ENCODE peak calls at places on chromosomes 7 and 10, in seven cellular contexts. One of them, this sample, is unnamed.

GRCh38 chr7:51035696-51036095 is 253.0 kb upstream of the GRB10 start:
- DNase-seq in nephron progenitor cell: no peak
- DNase-seq in RPMI7951: no peak
- DNase-seq in smooth muscle cell of the brain vasculature: no peak
- DNase-seq in lung microvascular endothelial cell: no peak
- DNase-seq in fibroblast of mammary gland: no peak
- DNase-seq in SHP77: no peak
- DNase-seq in this sample: no peak

GRCh38 chr10:118918689-118919088 is 110.8 kb upstream of the NANOS1 start:
- DNase-seq in nephron progenitor cell: no peak
- DNase-seq in RPMI7951: no peak
- DNase-seq in smooth muscle cell of the brain vasculature: no peak
- DNase-seq in lung microvascular endothelial cell: no peak
- DNase-seq in fibroblast of mammary gland: peak
- DNase-seq in SHP77: no peak
- DNase-seq in this sample: no peak

GRCh38 chr7:26376208-26376917 is 84.7 kb downstream of the SNX10 start:
- DNase-seq in nephron progenitor cell: peak
- DNase-seq in RPMI7951: no peak
- DNase-seq in smooth muscle cell of the brain vasculature: no peak
- DNase-seq in lung microvascular endothelial cell: peak
- DNase-seq in fibroblast of mammary gland: no peak
- DNase-seq in SHP77: peak
- DNase-seq in this sample: no peak

GRCh38 chr7:130149575-130150139 is 55.5 kb downstream of the TMEM209 start:
- DNase-seq in nephron progenitor cell: no peak
- DNase-seq in RPMI7951: no peak
- DNase-seq in smooth muscle cell of the brain vasculature: no peak
- DNase-seq in lung microvascular endothelial cell: no peak
- DNase-seq in fibroblast of mammary gland: no peak
- DNase-seq in SHP77: peak
- DNase-seq in this sample: no peak

GRCh38 chr10:107813396-107813795 is 648.9 kb upstream of the SORCS1 start:
- DNase-seq in nephron progenitor cell: no peak
- DNase-seq in RPMI7951: no peak
- DNase-seq in smooth muscle cell of the brain vasculature: no peak
- DNase-seq in lung microvascular endothelial cell: no peak
- DNase-seq in fibroblast of mammary gland: no peak
- DNase-seq in SHP77: no peak
- DNase-seq in this sample: no peak

GRCh38 chr10:110914411-110914810 is 4.6 kb downstream of the BBIP1 start:
- DNase-seq in nephron progenitor cell: no peak
- DNase-seq in RPMI7951: no peak
- DNase-seq in smooth muscle cell of the brain vasculature: no peak
- DNase-seq in lung microvascular endothelial cell: no peak
- DNase-seq in fibroblast of mammary gland: peak
- DNase-seq in SHP77: no peak
- DNase-seq in this sample: no peak

GRCh38 chr10:113922787-113923570 is 68.5 kb downstream of the NHLRC2 start:
- DNase-seq in nephron progenitor cell: no peak
- DNase-seq in RPMI7951: no peak
- DNase-seq in smooth muscle cell of the brain vasculature: no peak
- DNase-seq in lung microvascular endothelial cell: no peak
- DNase-seq in fibroblast of mammary gland: no peak
- DNase-seq in SHP77: no peak
- DNase-seq in this sample: no peak

GRCh38 chr10:101003639-101004206 is 4.1 kb downstream of the LZTS2 start:
- DNase-seq in nephron progenitor cell: no peak
- DNase-seq in RPMI7951: no peak
- DNase-seq in smooth muscle cell of the brain vasculature: no peak
- DNase-seq in lung microvascular endothelial cell: no peak
- DNase-seq in fibroblast of mammary gland: no peak
- DNase-seq in SHP77: no peak
- DNase-seq in this sample: no peak

GRCh38 chr7:18530224-18531179 is 35.0 kb downstream of the HDAC9 start:
- DNase-seq in nephron progenitor cell: no peak
- DNase-seq in RPMI7951: no peak
- DNase-seq in smooth muscle cell of the brain vasculature: no peak
- DNase-seq in lung microvascular endothelial cell: peak
- DNase-seq in fibroblast of mammary gland: no peak
- DNase-seq in SHP77: no peak
- DNase-seq in this sample: no peak

GRCh38 chr10:78359641-78360091 is 326.0 kb downstream of the RPS24 start:
- DNase-seq in nephron progenitor cell: peak
- DNase-seq in RPMI7951: no peak
- DNase-seq in smooth muscle cell of the brain vasculature: no peak
- DNase-seq in lung microvascular endothelial cell: no peak
- DNase-seq in fibroblast of mammary gland: no peak
- DNase-seq in SHP77: no peak
- DNase-seq in this sample: no peak

GRCh38 chr10:59465089-59465488 is 102.7 kb upstream of the FAM13C start:
- DNase-seq in nephron progenitor cell: no peak
- DNase-seq in RPMI7951: peak
- DNase-seq in smooth muscle cell of the brain vasculature: peak
- DNase-seq in lung microvascular endothelial cell: no peak
- DNase-seq in fibroblast of mammary gland: peak
- DNase-seq in SHP77: no peak
- DNase-seq in this sample: no peak

GRCh38 chr7:18210382-18210781 is 182.7 kb upstream of the PRPS1L1 start:
- DNase-seq in nephron progenitor cell: no peak
- DNase-seq in RPMI7951: no peak
- DNase-seq in smooth muscle cell of the brain vasculature: no peak
- DNase-seq in lung microvascular endothelial cell: no peak
- DNase-seq in fibroblast of mammary gland: no peak
- DNase-seq in SHP77: no peak
- DNase-seq in this sample: no peak

GRCh38 chr7:137399827-137400823 is 56.6 kb upstream of the PTN start:
- DNase-seq in nephron progenitor cell: no peak
- DNase-seq in RPMI7951: no peak
- DNase-seq in smooth muscle cell of the brain vasculature: no peak
- DNase-seq in lung microvascular endothelial cell: no peak
- DNase-seq in fibroblast of mammary gland: peak
- DNase-seq in SHP77: no peak
- DNase-seq in this sample: no peak

GRCh38 chr7:138768251-138768650 is 29.5 kb upstream of the TMEM213 start:
- DNase-seq in nephron progenitor cell: no peak
- DNase-seq in RPMI7951: no peak
- DNase-seq in smooth muscle cell of the brain vasculature: no peak
- DNase-seq in lung microvascular endothelial cell: no peak
- DNase-seq in fibroblast of mammary gland: no peak
- DNase-seq in SHP77: peak
- DNase-seq in this sample: no peak

GRCh38 chr7:134557391-134557790 is 8.5 kb downstream of the AKR1B15 start:
- DNase-seq in nephron progenitor cell: no peak
- DNase-seq in RPMI7951: no peak
- DNase-seq in smooth muscle cell of the brain vasculature: no peak
- DNase-seq in lung microvascular endothelial cell: no peak
- DNase-seq in fibroblast of mammary gland: no peak
- DNase-seq in SHP77: no peak
- DNase-seq in this sample: no peak

GRCh38 chr7:122155566-122155965 is 11.5 kb upstream of the AASS start:
- DNase-seq in nephron progenitor cell: no peak
- DNase-seq in RPMI7951: no peak
- DNase-seq in smooth muscle cell of the brain vasculature: no peak
- DNase-seq in lung microvascular endothelial cell: no peak
- DNase-seq in fibroblast of mammary gland: no peak
- DNase-seq in SHP77: no peak
- DNase-seq in this sample: no peak

GRCh38 chr7:115672024-115672423 is 358.5 kb downstream of the TFEC start:
- DNase-seq in nephron progenitor cell: no peak
- DNase-seq in RPMI7951: no peak
- DNase-seq in smooth muscle cell of the brain vasculature: no peak
- DNase-seq in lung microvascular endothelial cell: no peak
- DNase-seq in fibroblast of mammary gland: peak
- DNase-seq in SHP77: no peak
- DNase-seq in this sample: no peak

GRCh38 chr10:124403548-124403947 is 15.2 kb downstream of the OAT start:
- DNase-seq in nephron progenitor cell: peak
- DNase-seq in RPMI7951: peak
- DNase-seq in smooth muscle cell of the brain vasculature: peak
- DNase-seq in lung microvascular endothelial cell: peak
- DNase-seq in fibroblast of mammary gland: peak
- DNase-seq in SHP77: peak
- DNase-seq in this sample: no peak

GRCh38 chr10:7953447-7953846 is 101.0 kb upstream of the GATA3 start:
- DNase-seq in nephron progenitor cell: no peak
- DNase-seq in RPMI7951: no peak
- DNase-seq in smooth muscle cell of the brain vasculature: no peak
- DNase-seq in lung microvascular endothelial cell: no peak
- DNase-seq in fibroblast of mammary gland: no peak
- DNase-seq in SHP77: no peak
- DNase-seq in this sample: no peak

GRCh38 chr10:123398756-123399155 is 244.6 kb downstream of the BUB3 start:
- DNase-seq in nephron progenitor cell: no peak
- DNase-seq in RPMI7951: no peak
- DNase-seq in smooth muscle cell of the brain vasculature: no peak
- DNase-seq in lung microvascular endothelial cell: no peak
- DNase-seq in fibroblast of mammary gland: no peak
- DNase-seq in SHP77: no peak
- DNase-seq in this sample: no peak

GRCh38 chr10:70000262-70000661 is 52.4 kb upstream of the MACROH2A2 start:
- DNase-seq in nephron progenitor cell: no peak
- DNase-seq in RPMI7951: no peak
- DNase-seq in smooth muscle cell of the brain vasculature: no peak
- DNase-seq in lung microvascular endothelial cell: no peak
- DNase-seq in fibroblast of mammary gland: no peak
- DNase-seq in SHP77: no peak
- DNase-seq in this sample: no peak

GRCh38 chr10:43046288-43046991 is 30.4 kb upstream of the RET start:
- DNase-seq in nephron progenitor cell: peak
- DNase-seq in RPMI7951: no peak
- DNase-seq in smooth muscle cell of the brain vasculature: no peak
- DNase-seq in lung microvascular endothelial cell: no peak
- DNase-seq in fibroblast of mammary gland: no peak
- DNase-seq in SHP77: no peak
- DNase-seq in this sample: peak

GRCh38 chr10:36771725-36772124 is 353.7 kb upstream of the ANKRD30A start:
- DNase-seq in nephron progenitor cell: no peak
- DNase-seq in RPMI7951: no peak
- DNase-seq in smooth muscle cell of the brain vasculature: no peak
- DNase-seq in lung microvascular endothelial cell: peak
- DNase-seq in fibroblast of mammary gland: no peak
- DNase-seq in SHP77: no peak
- DNase-seq in this sample: no peak

GRCh38 chr10:103544657-103545310 is 51.3 kb downstream of the NEURL1 start:
- DNase-seq in nephron progenitor cell: no peak
- DNase-seq in RPMI7951: no peak
- DNase-seq in smooth muscle cell of the brain vasculature: no peak
- DNase-seq in lung microvascular endothelial cell: no peak
- DNase-seq in fibroblast of mammary gland: no peak
- DNase-seq in SHP77: no peak
- DNase-seq in this sample: no peak

GRCh38 chr7:10429516-10429915 is 544.2 kb upstream of the PHF14 start:
- DNase-seq in nephron progenitor cell: no peak
- DNase-seq in RPMI7951: peak
- DNase-seq in smooth muscle cell of the brain vasculature: no peak
- DNase-seq in lung microvascular endothelial cell: no peak
- DNase-seq in fibroblast of mammary gland: no peak
- DNase-seq in SHP77: peak
- DNase-seq in this sample: no peak

GRCh38 chr7:98303176-98303865 is 21.8 kb downstream of the BRI3 start:
- DNase-seq in nephron progenitor cell: no peak
- DNase-seq in RPMI7951: no peak
- DNase-seq in smooth muscle cell of the brain vasculature: no peak
- DNase-seq in lung microvascular endothelial cell: no peak
- DNase-seq in fibroblast of mammary gland: no peak
- DNase-seq in SHP77: no peak
- DNase-seq in this sample: no peak

GRCh38 chr7:1225462-1226154 is 7.1 kb upstream of the UNCX start:
- DNase-seq in nephron progenitor cell: peak
- DNase-seq in RPMI7951: no peak
- DNase-seq in smooth muscle cell of the brain vasculature: no peak
- DNase-seq in lung microvascular endothelial cell: peak
- DNase-seq in fibroblast of mammary gland: no peak
- DNase-seq in SHP77: no peak
- DNase-seq in this sample: no peak

GRCh38 chr7:85065306-85065705 is 121.5 kb downstream of the SEMA3D start:
- DNase-seq in nephron progenitor cell: no peak
- DNase-seq in RPMI7951: no peak
- DNase-seq in smooth muscle cell of the brain vasculature: peak
- DNase-seq in lung microvascular endothelial cell: no peak
- DNase-seq in fibroblast of mammary gland: peak
- DNase-seq in SHP77: no peak
- DNase-seq in this sample: no peak

GRCh38 chr7:27099839-27100225 is 2.7 kb downstream of the HOXA2 start:
- DNase-seq in nephron progenitor cell: no peak
- DNase-seq in RPMI7951: no peak
- DNase-seq in smooth muscle cell of the brain vasculature: no peak
- DNase-seq in lung microvascular endothelial cell: no peak
- DNase-seq in fibroblast of mammary gland: no peak
- DNase-seq in SHP77: no peak
- DNase-seq in this sample: no peak

GRCh38 chr10:58335306-58336005 is 650 bp downstream of the UBE2D1 start:
- DNase-seq in nephron progenitor cell: no peak
- DNase-seq in RPMI7951: peak
- DNase-seq in smooth muscle cell of the brain vasculature: no peak
- DNase-seq in lung microvascular endothelial cell: peak
- DNase-seq in fibroblast of mammary gland: peak
- DNase-seq in SHP77: no peak
- DNase-seq in this sample: peak

GRCh38 chr7:151273646-151274375 is 25.3 kb upstream of the SMARCD3 start:
- DNase-seq in nephron progenitor cell: no peak
- DNase-seq in RPMI7951: no peak
- DNase-seq in smooth muscle cell of the brain vasculature: no peak
- DNase-seq in lung microvascular endothelial cell: no peak
- DNase-seq in fibroblast of mammary gland: no peak
- DNase-seq in SHP77: no peak
- DNase-seq in this sample: no peak

GRCh38 chr7:42351313-42351935 is 114.4 kb upstream of the GLI3 start:
- DNase-seq in nephron progenitor cell: no peak
- DNase-seq in RPMI7951: no peak
- DNase-seq in smooth muscle cell of the brain vasculature: no peak
- DNase-seq in lung microvascular endothelial cell: no peak
- DNase-seq in fibroblast of mammary gland: peak
- DNase-seq in SHP77: no peak
- DNase-seq in this sample: no peak

GRCh38 chr7:14839307-14839706 is 63.2 kb downstream of the DGKB start:
- DNase-seq in nephron progenitor cell: no peak
- DNase-seq in RPMI7951: no peak
- DNase-seq in smooth muscle cell of the brain vasculature: no peak
- DNase-seq in lung microvascular endothelial cell: no peak
- DNase-seq in fibroblast of mammary gland: no peak
- DNase-seq in SHP77: peak
- DNase-seq in this sample: peak

GRCh38 chr7:123797673-123798526 is 47.1 kb upstream of the HYAL4 start:
- DNase-seq in nephron progenitor cell: no peak
- DNase-seq in RPMI7951: peak
- DNase-seq in smooth muscle cell of the brain vasculature: peak
- DNase-seq in lung microvascular endothelial cell: peak
- DNase-seq in fibroblast of mammary gland: peak
- DNase-seq in SHP77: peak
- DNase-seq in this sample: no peak

GRCh38 chr10:137031-137430 is 1.8 kb downstream of the ZMYND11 start:
- DNase-seq in nephron progenitor cell: peak
- DNase-seq in RPMI7951: peak
- DNase-seq in smooth muscle cell of the brain vasculature: no peak
- DNase-seq in lung microvascular endothelial cell: peak
- DNase-seq in fibroblast of mammary gland: peak
- DNase-seq in SHP77: peak
- DNase-seq in this sample: no peak

GRCh38 chr10:103605359-103606156 is 112.1 kb downstream of the NEURL1 start:
- DNase-seq in nephron progenitor cell: peak
- DNase-seq in RPMI7951: peak
- DNase-seq in smooth muscle cell of the brain vasculature: peak
- DNase-seq in lung microvascular endothelial cell: peak
- DNase-seq in fibroblast of mammary gland: peak
- DNase-seq in SHP77: no peak
- DNase-seq in this sample: peak

GRCh38 chr10:29130190-29130673 is 158.6 kb upstream of the LYZL1 start:
- DNase-seq in nephron progenitor cell: no peak
- DNase-seq in RPMI7951: peak
- DNase-seq in smooth muscle cell of the brain vasculature: no peak
- DNase-seq in lung microvascular endothelial cell: peak
- DNase-seq in fibroblast of mammary gland: peak
- DNase-seq in SHP77: peak
- DNase-seq in this sample: no peak

GRCh38 chr7:94367940-94368339 is 26.8 kb upstream of the COL1A2 start:
- DNase-seq in nephron progenitor cell: no peak
- DNase-seq in RPMI7951: peak
- DNase-seq in smooth muscle cell of the brain vasculature: peak
- DNase-seq in lung microvascular endothelial cell: no peak
- DNase-seq in fibroblast of mammary gland: peak
- DNase-seq in SHP77: no peak
- DNase-seq in this sample: peak

This sample was measured in right cardiac atrium.